ENCODE peak calls at places on chromosome 20, in six cellular contexts. S is ascending aorta, Y is A549, O is suprapubic skin, Q is fibroblast of pulmonary artery, H is heart right ventricle. M is an unnamed sample.

GRCh38 chr20:58723628-58723984 is 31.0 kb downstream of the NPEPL1 start:
- DNase-seq in Q (no peak), O (no peak), H (no peak), S (no peak), Y (no peak), M (no peak)

GRCh38 chr20:43541214-43541613 is 17.6 kb upstream of the SGK2 start:
- DNase-seq in O (no peak), Q (peak; percentile 44), Y (no peak), S (no peak), H (no peak), M (peak; percentile 80)

GRCh38 chr20:44942264-44942973 is 17.8 kb downstream of the TOMM34 start:
- DNase-seq in O (no peak), Y (no peak), S (no peak), Q (no peak), H (no peak), M (no peak)

GRCh38 chr20:50380697-50381040 is 129.5 kb upstream of the PTPN1 start:
- DNase-seq in Y (peak; percentile 68), Q (peak; percentile 70), S (no peak), H (no peak), O (no peak), M (peak; percentile 54)

GRCh38 chr20:25437153-25437581 is 29.7 kb downstream of the GINS1 start:
- DNase-seq in H (no peak), Q (peak; percentile 23), O (no peak), Y (no peak), S (no peak), M (peak; percentile 22)

GRCh38 chr20:14955396-14955795 is 618.0 kb upstream of the FLRT3 start:
- DNase-seq in S (no peak), Y (peak; percentile 63), Q (no peak), H (no peak), O (no peak), M (no peak)

GRCh38 chr20:23159256-23159922 is 73.3 kb upstream of the CD93 start:
- DNase-seq in O (no peak), Y (no peak), H (no peak), S (no peak), Q (no peak), M (no peak)

GRCh38 chr20:52953020-52953419 is 19.1 kb upstream of the TSHZ2 start:
- DNase-seq in O (no peak), S (no peak), Q (no peak), Y (no peak), H (no peak), M (no peak)

GRCh38 chr20:58511861-58512260 is 3.3 kb downstream of the APCDD1L start:
- DNase-seq in Q (peak; percentile 13), S (no peak), Y (no peak), O (no peak), H (no peak), M (peak; percentile 26)

GRCh38 chr20:37529968-37530600 is 2.4 kb upstream of the BLCAP start:
- DNase-seq in H (no peak), Y (no peak), O (no peak), Q (no peak), S (no peak), M (no peak)

GRCh38 chr20:20824924-20825584 is 112.6 kb upstream of the RALGAPA2 start:
- DNase-seq in S (no peak), H (peak; percentile 65), O (peak; percentile 72), Q (peak; percentile 47), Y (peak; percentile 53), M (peak; percentile 48)

GRCh38 chr20:44104807-44105517 is 82.0 kb downstream of the JPH2 start:
- DNase-seq in Q (peak; percentile 82), S (no peak), H (no peak), O (no peak), Y (peak; percentile 37), M (peak; percentile 76)

GRCh38 chr20:58550661-58551060 is 35.5 kb upstream of the APCDD1L start:
- DNase-seq in S (no peak), Y (no peak), H (no peak), Q (peak; percentile 66), O (no peak), M (peak; percentile 87)

GRCh38 chr20:44624152-44624551 is 27.3 kb downstream of the ADA start:
- DNase-seq in O (no peak), H (no peak), S (no peak), Y (no peak), Q (no peak), M (no peak)

GRCh38 chr20:23049201-23049932 is at the start of gene THBD:
- DNase-seq in Q (peak; percentile 56), H (peak; percentile 88), S (peak; percentile 77), O (peak; percentile 89), Y (peak; percentile 94), M (peak; percentile 65)

GRCh38 chr20:50110141-50111047 is 2.6 kb downstream of the UBE2V1 start:
- DNase-seq in O (peak; percentile 44), Y (peak; percentile 31), S (no peak), Q (peak; percentile 46), H (no peak), M (peak; percentile 65)

GRCh38 chr20:63591786-63592355 is 17.8 kb upstream of the HELZ2 start:
- DNase-seq in Y (no peak), O (no peak), Q (no peak), H (no peak), S (no peak), M (no peak)

GRCh38 chr20:62980970-62981369 is 25.8 kb downstream of the BHLHE23 start:
- DNase-seq in O (no peak), Y (peak; percentile 37), Q (no peak), S (no peak), H (no peak), M (no peak)

GRCh38 chr20:51529027-51529749 is 13.3 kb downstream of the NFATC2 start:
- DNase-seq in O (no peak), Q (peak; percentile 51), Y (no peak), S (no peak), H (no peak), M (peak; percentile 63)

GRCh38 chr20:5078399-5078958 is 41.3 kb downstream of the PCNA start:
- DNase-seq in O (peak; percentile 72), H (peak; percentile 71), Q (peak; percentile 33), Y (peak; percentile 70), S (peak; percentile 45), M (peak; percentile 40)

GRCh38 chr20:5081196-5081595 is 38.6 kb downstream of the PCNA start:
- DNase-seq in S (no peak), O (no peak), Y (no peak), Q (no peak), H (no peak), M (no peak)

GRCh38 chr20:5080384-5080877 is 39.3 kb downstream of the PCNA start:
- DNase-seq in O (peak; percentile 83), Q (peak; percentile 72), S (peak; percentile 18), Y (peak; percentile 70), H (peak; percentile 28), M (peak; percentile 59)

GRCh38 chr20:5074050-5074674 is 45.6 kb downstream of the PCNA start:
- DNase-seq in Y (no peak), S (no peak), Q (no peak), O (no peak), H (no peak), M (no peak)

DNA sequence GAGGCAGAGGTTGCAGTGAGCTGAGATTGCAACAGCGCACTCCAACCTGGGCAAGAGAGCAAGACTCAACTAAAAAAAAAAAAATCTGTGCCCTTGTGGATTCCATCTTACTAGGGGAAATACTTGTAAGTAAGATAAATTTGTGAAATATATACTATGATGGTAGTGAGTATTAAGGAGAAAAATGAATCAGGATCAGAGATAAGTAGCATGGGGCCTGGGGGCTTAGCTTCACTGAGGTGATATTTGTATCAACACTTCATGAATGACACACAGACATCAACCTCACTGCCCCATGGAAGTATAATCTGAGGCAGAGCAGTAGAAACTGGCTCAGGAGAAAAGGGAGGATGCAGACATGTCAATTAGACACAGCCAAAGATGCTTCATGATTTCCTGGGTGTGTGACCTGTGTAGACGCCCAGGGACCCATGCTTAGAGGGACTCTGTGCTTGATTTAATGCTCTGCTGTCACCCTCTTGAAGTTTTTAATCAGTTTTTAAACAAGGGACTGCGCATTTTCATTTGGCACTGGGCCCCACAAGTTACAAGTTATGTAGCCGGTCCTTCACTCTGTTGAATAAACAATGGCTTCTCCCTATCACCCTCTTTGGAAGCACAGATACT is 41.9 kb downstream of the PCNA start:
- DNase-seq in O (no peak), Y (no peak), Q (no peak), S (no peak), H (no peak), M (no peak)
- H3K4me3 ChIP-seq in O (peak overlapping the region; percentile 27), Y (no peak overlapping the region), Q (no peak overlapping the region), S (no peak overlapping the region), H (peak overlapping the region; percentile 31), M (no peak overlapping the region)

GRCh38 chr20:5730131-5730530 is 20.1 kb upstream of the SHLD1 start:
- DNase-seq in Q (no peak), O (no peak), Y (no peak), H (no peak), S (no peak), M (no peak)
- TF ChIP-seq CTCF in Q (no peak), O (no peak), Y (no peak), H (no peak), S (no peak), M (no peak)

DNA sequence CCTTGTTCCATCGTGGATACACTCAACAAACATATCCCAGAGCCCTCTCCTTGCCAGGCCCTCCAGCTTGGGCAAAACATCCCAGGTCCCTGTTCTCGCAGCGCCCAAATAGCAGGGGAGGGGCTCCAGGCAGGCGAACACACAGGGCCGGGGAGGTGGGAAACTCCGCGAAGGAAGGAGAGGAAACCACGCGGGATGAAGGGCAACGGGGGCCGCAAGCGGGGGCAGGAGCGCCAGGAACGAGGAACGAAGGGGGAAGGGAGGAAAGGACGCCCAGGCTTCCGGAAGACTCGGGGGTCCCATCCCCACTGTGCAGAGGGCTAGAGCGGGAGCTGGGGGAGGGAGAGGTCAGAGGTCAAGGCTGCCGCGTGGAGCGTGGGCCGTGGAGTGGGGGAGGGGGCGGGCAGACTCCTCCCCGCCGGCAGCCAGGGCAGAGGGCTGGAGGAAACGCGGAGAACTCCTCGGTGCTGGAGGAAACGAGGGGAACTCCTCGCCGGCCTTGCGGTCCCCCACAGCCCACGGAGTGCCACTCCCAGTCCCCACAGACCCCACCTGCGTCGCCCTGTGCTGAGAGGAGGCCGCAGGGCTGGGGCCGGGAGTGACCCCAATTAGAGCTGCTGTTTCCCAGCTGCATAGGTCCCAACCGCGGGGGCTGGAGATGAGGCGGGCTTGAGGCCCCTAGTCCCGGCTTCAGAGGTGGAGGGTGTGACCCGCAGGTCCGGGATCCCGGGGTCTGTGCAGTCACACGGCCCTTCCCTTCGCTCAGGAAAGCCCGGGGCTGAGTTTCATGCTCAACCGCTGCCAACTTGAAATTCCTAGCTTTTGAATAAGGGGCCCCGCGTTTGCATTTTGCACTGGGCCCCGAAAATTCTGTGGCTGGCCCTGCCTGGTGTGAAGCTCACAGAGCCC is 1.2 kb upstream of the RBM38 start:
- DNase-seq in Y (no peak), O (peak; percentile 77), Q (no peak), H (no peak), S (no peak), M (no peak)
- H3K4me3 ChIP-seq in Y (no peak overlapping the region), O (peak overlapping the region; percentile 48), Q (peak overlapping the region; percentile 25), H (peak overlapping the region; percentile 50), S (peak overlapping the region; percentile 46), M (no peak overlapping the region)

DNA sequence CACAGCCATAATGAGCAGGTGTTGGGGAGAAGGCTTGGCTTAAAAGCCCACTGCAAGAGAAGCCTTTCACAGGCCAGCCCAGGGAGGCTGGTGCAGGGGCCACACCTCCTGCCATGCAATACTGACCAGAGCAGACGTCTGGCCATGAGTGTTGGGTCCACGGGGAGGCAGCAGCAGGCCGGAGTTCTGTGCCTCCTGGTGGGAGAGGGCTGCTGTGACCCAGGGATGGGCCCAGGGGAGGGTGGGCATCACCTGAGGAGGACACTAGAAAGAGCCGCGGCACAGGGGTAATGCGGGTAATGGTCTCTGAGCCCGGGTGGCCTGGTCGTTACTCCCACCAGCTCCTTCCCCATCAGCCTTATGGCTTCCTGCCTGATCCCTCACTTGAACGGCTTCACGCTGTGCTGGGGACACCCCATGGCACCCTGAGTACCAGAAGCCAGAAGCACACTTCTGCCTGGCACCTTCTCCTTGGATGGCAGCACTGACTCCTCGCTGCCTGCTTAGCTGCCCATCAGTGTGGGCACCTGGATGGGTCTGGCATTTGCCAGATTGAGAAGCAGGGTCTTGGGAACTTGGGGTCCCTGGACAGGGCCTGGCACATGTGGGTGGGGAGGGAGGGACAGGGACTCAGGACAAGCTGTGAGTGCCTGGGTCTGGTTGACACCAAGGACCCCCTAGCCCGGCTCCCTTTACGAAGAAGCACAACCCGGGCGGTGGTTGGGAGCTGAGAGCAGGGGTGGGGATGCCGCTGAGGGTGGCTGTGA is 108.8 kb downstream of the ASXL1 start:
- DNase-seq in Q (no peak), Y (no peak), S (no peak), O (no peak), H (no peak), M (no peak)
- TF ChIP-seq CTCF in Q (no peak), Y (no peak), S (no peak), O (no peak), H (no peak), M (no peak)

M was measured in cardiac fibroblast.